ENCODE peak calls at places on chromosomes 12 and 14, in seven cellular contexts. W is MV-4-11; H is naive thymus-derived CD8-positive, alpha-beta T cell; F is iPS-NIHi11; V is heart left ventricle; G is stimulated activated CD4-positive, alpha-beta T cell treated with anti-CD3 and anti-CD28 coated beads, Interleukin-12 subunit alpha, Interleukin-12 subunit beta, amount 100 ng/mL, for 4 hours; O is stimulated activated CD8-positive, alpha-beta memory T cell treated with anti-CD3 and anti-CD28 coated beads, Interleukin-15, amount 100 ng/mL, for 24 hours. S is an unnamed sample.

GRCh38 chr14:91300957-91301356 is 56.5 kb upstream of the GPR68 start:
- DNase-seq in W (no peak), H (no peak), F (no peak), V (no peak), G (no peak), O (no peak), S (no peak)

GRCh38 chr14:38238332-38238731 is 17.6 kb downstream of the CLEC14A start:
- DNase-seq in W (peak; percentile 2), H (no peak), F (no peak), V (no peak), G (no peak), O (no peak), S (no peak)

GRCh38 chr14:67241416-67242362 is at the start of gene PALS1:
- DNase-seq in W (peak; percentile 36), H (no peak), F (peak; percentile 75), V (no peak), G (peak; percentile 45), O (no peak), S (no peak)

GRCh38 chr14:29548948-29549370 is 378.7 kb downstream of the PRKD1 start:
- DNase-seq in W (peak; percentile 24), H (no peak), F (peak; percentile 66), V (no peak), G (no peak), O (no peak), S (no peak)

GRCh38 chr14:32513571-32514009 is 184.5 kb downstream of the AKAP6 start:
- DNase-seq in W (no peak), H (no peak), F (no peak), V (no peak), G (no peak), O (no peak), S (no peak)

GRCh38 chr14:69567563-69567962 is 7.1 kb downstream of the CCDC177 start:
- DNase-seq in W (no peak), H (no peak), F (no peak), V (no peak), G (no peak), O (no peak), S (no peak)

GRCh38 chr12:9786726-9787339 is 26.1 kb upstream of the CD69 start:
- DNase-seq in W (no peak), H (no peak), F (no peak), V (no peak), G (no peak), O (no peak), S (no peak)

GRCh38 chr12:5076761-5077160 is 33.1 kb downstream of the KCNA5 start:
- DNase-seq in W (no peak), H (no peak), F (no peak), V (peak; percentile 49), G (no peak), O (no peak), S (no peak)

GRCh38 chr12:120224304-120225199 is 23.6 kb upstream of the RPLP0 start:
- DNase-seq in W (no peak), H (no peak), F (peak; percentile 59), V (peak; percentile 67), G (no peak), O (no peak), S (no peak)

GRCh38 chr14:77372304-77372841 is 4.5 kb downstream of the TMED8 start:
- DNase-seq in W (no peak), H (no peak), F (no peak), V (no peak), G (no peak), O (no peak), S (no peak)

GRCh38 chr12:42094277-42094676 is 50.4 kb downstream of the GXYLT1 start:
- DNase-seq in W (peak; percentile 50), H (no peak), F (no peak), V (no peak), G (peak; percentile 8), O (no peak), S (no peak)

GRCh38 chr12:107514887-107515445 is 170.6 kb upstream of the PWP1 start:
- DNase-seq in W (no peak), H (no peak), F (no peak), V (no peak), G (no peak), O (no peak), S (no peak)

GRCh38 chr14:58272589-58273372 is 25.6 kb upstream of the ARID4A start:
- DNase-seq in W (no peak), H (no peak), F (peak; percentile 8), V (no peak), G (no peak), O (no peak), S (no peak)

GRCh38 chr14:83520837-83521236 is 1987.2 kb upstream of the SEL1L start:
- DNase-seq in W (no peak), H (no peak), F (no peak), V (no peak), G (no peak), O (no peak), S (no peak)

GRCh38 chr12:51904951-51905471 is 2.3 kb upstream of the ACVRL1 start:
- DNase-seq in W (peak; percentile 48), H (no peak), F (no peak), V (peak; percentile 72), G (no peak), O (no peak), S (peak; percentile 69)

GRCh38 chr14:36256131-36256801 is 64.2 kb downstream of the MBIP start:
- DNase-seq in W (peak; percentile 84), H (no peak), F (no peak), V (no peak), G (no peak), O (no peak), S (no peak)

GRCh38 chr14:64706552-64707193 is 2.4 kb downstream of the PLEKHG3 start:
- DNase-seq in W (no peak), H (no peak), F (peak; percentile 63), V (peak; percentile 77), G (no peak), O (no peak), S (peak; percentile 38)

GRCh38 chr12:55842681-55843429 is at the start of gene MMP19:
- DNase-seq in W (peak; percentile 61), H (no peak), F (peak; percentile 40), V (no peak), G (no peak), O (no peak), S (peak; percentile 80)

GRCh38 chr12:87813476-87814234 is 215.5 kb downstream of the C12orf50 start:
- DNase-seq in W (no peak), H (no peak), F (no peak), V (no peak), G (no peak), O (no peak), S (no peak)

GRCh38 chr12:109378579-109378978 is 30.9 kb downstream of the MYO1H start:
- DNase-seq in W (no peak), H (no peak), F (no peak), V (no peak), G (no peak), O (no peak), S (no peak)

GRCh38 chr12:24496755-24497154 is 452.1 kb downstream of the BCAT1 start:
- DNase-seq in W (no peak), H (no peak), F (no peak), V (no peak), G (no peak), O (no peak), S (no peak)

GRCh38 chr14:38257500-38257899 is 1.6 kb upstream of the CLEC14A start:
- DNase-seq in W (no peak), H (no peak), F (no peak), V (no peak), G (no peak), O (no peak), S (no peak)

GRCh38 chr14:54773171-54774006 is 129.2 kb downstream of the GCH1 start:
- DNase-seq in W (peak; percentile 88), H (peak; percentile 55), F (peak; percentile 97), V (peak; percentile 92), G (peak; percentile 63), O (peak; percentile 37), S (peak; percentile 90)

GRCh38 chr12:113097716-113098427 is 37.7 kb downstream of the RASAL1 start:
- DNase-seq in W (no peak), H (no peak), F (peak; percentile 90), V (peak; percentile 51), G (no peak), O (no peak), S (no peak)

GRCh38 chr12:2997989-2998670 is 38.9 kb downstream of the TEAD4 start:
- DNase-seq in W (no peak), H (no peak), F (no peak), V (no peak), G (no peak), O (no peak), S (peak; percentile 49)

S was measured in uterus.